ENCODE peak calls at places on chromosomes 4 and X, in six cellular contexts. W is HEK293T, D is A549, G is GM12878, O is K562, T is HepG2. Q is an unnamed sample.

GRCh38 chr4:16916719-16917337 is 18.4 kb upstream of the LDB2 start:
- DNase-seq in O (peak; percentile 79), G (peak; percentile 47), D (peak; percentile 63), W (peak; percentile 73), T (peak; percentile 63), Q (no peak)

GRCh38 chr4:128654465-128654864 is 155.0 kb upstream of the JADE1 start:
- DNase-seq in W (no peak), O (no peak), G (no peak), T (no peak), D (no peak), Q (no peak)

GRCh38 chrX:2654436-2655340 is 36.4 kb upstream of the CD99 start:
- DNase-seq in T (peak; percentile 90), G (no peak), O (peak; percentile 29), D (peak; percentile 56), W (no peak), Q (no peak)

GRCh38 chr4:146450524-146450923 is 71.2 kb downstream of the SLC10A7 start:
- DNase-seq in D (no peak), O (no peak), G (no peak), T (no peak), W (no peak), Q (peak; percentile 29)

GRCh38 chrX:21176927-21177571 is 197.2 kb upstream of the CNKSR2 start:
- DNase-seq in T (no peak), O (no peak), W (no peak), G (no peak), D (peak; percentile 51), Q (no peak)

GRCh38 chr4:37453361-37454262 is 209.1 kb downstream of the NWD2 start:
- DNase-seq in W (peak; percentile 69), D (peak; percentile 18), O (peak; percentile 13), T (no peak), G (no peak), Q (no peak)

GRCh38 chr4:57490520-57490919 is 380.3 kb upstream of the IGFBP7 start:
- DNase-seq in W (no peak), G (no peak), O (no peak), D (peak; percentile 60), T (no peak), Q (no peak)

GRCh38 chr4:150244600-150244999 is 166.4 kb downstream of the DCLK2 start:
- DNase-seq in O (no peak), D (peak; percentile 27), W (peak; percentile 53), G (no peak), T (no peak), Q (peak; percentile 78)

GRCh38 chrX:70554081-70554480 is 109.4 kb downstream of the DLG3 start:
- DNase-seq in D (peak; percentile 8), G (no peak), W (no peak), O (peak; percentile 1), T (peak; percentile 16), Q (peak; percentile 28)

GRCh38 chr4:2954358-2955185 is 8.6 kb downstream of the NOP14 start:
- DNase-seq in O (peak; percentile 33), G (peak; percentile 75), W (no peak), D (peak; percentile 50), T (no peak), Q (no peak)

GRCh38 chr4:26075588-26075987 is 161.6 kb downstream of the SMIM20 start:
- DNase-seq in O (no peak), G (no peak), W (no peak), D (no peak), T (no peak), Q (no peak)

GRCh38 chr4:41751325-41752061 is 3.0 kb upstream of the PHOX2B start:
- DNase-seq in T (no peak), O (peak; percentile 17), G (no peak), D (no peak), W (no peak), Q (no peak)
- TF ChIP-seq BHLHE40 in T (no peak), O (no peak), G (no peak), D (no peak), W (no peak), Q (no peak)

DNA sequence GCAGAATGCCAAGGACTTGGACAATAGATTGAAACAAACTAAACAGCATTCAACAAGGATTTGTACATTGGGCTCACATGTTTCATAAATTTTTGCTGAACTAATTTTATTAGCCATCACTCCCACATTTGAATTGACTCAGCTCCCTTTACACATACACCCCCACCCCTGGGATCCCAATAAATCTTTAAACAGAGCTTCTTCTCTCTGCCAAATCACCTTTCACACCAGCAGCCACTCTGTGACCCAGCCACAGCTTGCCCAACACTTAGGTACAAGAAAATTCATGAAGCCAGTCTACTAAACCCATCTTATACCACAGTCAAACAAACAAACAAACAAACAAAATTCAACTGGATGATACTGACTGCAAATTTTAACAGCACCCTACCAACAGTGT is 21.6 kb downstream of the PHKA2 start:
- DNase-seq in G (no peak), D (no peak), O (no peak), T (no peak), W (no peak), Q (no peak)
- TF ChIP-seq BHLHE40 in G (no peak), D (no peak), O (no peak), T (no peak), W (no peak), Q (no peak)

DNA sequence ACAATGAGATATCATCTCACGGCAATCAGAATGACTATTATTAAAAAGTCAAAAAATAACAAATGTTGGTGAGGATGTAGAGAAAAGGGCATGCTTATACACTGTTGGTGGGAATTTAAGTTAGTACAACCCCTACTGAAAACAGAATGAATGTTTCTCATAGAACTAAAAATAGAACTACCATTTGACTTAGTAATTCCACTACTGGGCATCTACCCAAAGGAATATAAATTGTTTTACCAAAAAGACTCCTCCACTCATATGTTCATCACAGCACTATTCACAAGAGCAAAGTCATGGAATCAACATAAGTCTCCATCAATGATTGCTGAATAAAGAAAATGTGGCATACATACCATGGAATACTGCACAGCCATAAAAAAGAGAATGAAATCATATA is 278.1 kb upstream of the ARSJ start:
- DNase-seq in D (no peak), W (no peak), O (no peak), G (no peak), T (no peak), Q (peak; percentile 79)
- TF ChIP-seq BHLHE40 in D (no peak), W (no peak), O (no peak), G (no peak), T (no peak), Q (no peak)

DNA sequence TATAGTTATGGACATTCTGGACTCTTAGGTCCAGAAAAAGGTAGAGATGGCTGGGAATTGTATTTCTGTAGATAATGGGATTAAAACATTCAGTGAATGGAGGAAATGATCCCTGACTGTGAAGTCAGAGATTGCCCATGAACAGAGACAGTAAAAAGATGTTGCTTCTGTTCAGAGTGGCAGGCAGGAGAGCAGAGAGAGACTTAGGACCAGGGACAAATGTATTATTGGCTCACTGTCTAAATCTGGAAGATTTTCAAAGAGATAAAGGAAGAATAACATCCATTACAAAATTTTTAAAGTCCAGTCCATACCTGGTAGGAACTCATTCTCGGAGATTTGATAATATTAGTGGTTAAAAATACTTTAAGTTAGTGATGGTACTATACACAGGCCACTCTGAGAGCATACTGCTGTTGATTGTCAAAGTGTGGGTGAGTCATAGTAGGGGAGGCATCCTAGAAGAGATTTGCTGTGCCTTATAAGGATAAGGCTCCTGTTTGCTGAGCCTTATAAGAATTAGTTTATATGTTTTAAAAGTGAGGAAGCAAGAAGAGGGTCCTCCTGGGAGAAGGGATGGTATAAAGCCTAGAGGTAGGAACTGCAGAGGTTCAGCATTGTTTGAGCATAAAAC is 53.0 kb downstream of the JADE3 start:
- DNase-seq in G (no peak), O (no peak), D (no peak), W (no peak), T (no peak), Q (peak; percentile 73)
- TF ChIP-seq BHLHE40 in G (no peak), O (no peak), D (no peak), W (no peak), T (no peak), Q (no peak)

Q was measured in IMR-90.